ENCODE peak calls at places on chromosomes 1 and 21, in six cellular contexts. S is HCT116, Y is brain microvascular endothelial cell, N is Daoy, V is cortex of kidney, X is K562. P is an unnamed sample.

GRCh38 chr1:170967042-170967910 is 31.9 kb downstream of the MROH9 start:
- DNase-seq in S (peak; percentile 32), Y (peak; percentile 44), N (peak; percentile 3), V (no peak), X (no peak), P (peak; percentile 30)

GRCh38 chr1:101653482-101653946 is 343.2 kb downstream of the OLFM3 start:
- DNase-seq in S (peak; percentile 18), Y (peak; percentile 17), N (no peak), V (no peak), X (no peak), P (no peak)

GRCh38 chr1:194816859-194817258 is 1630.4 kb upstream of the B3GALT2 start:
- DNase-seq in S (no peak), Y (no peak), N (no peak), V (no peak), X (no peak), P (no peak)

GRCh38 chr21:31338892-31339368 is 5.1 kb downstream of the TIAM1 start:
- DNase-seq in S (no peak), Y (no peak), N (no peak), V (no peak), X (no peak), P (no peak)

GRCh38 chr1:211613951-211614350 is 35.0 kb upstream of the SLC30A1 start:
- DNase-seq in S (no peak), Y (no peak), N (peak; percentile 51), V (no peak), X (peak; percentile 61), P (no peak)

GRCh38 chr1:910881-911721 is 12.6 kb upstream of the SAMD11 start:
- DNase-seq in S (no peak), Y (no peak), N (peak; percentile 84), V (no peak), X (peak; percentile 78), P (peak; percentile 60)

GRCh38 chr1:116243673-116244101 is 129.4 kb upstream of the ATP1A1 start:
- DNase-seq in S (no peak), Y (no peak), N (no peak), V (no peak), X (no peak), P (no peak)

GRCh38 chr1:234393190-234393589 is 19.9 kb downstream of the COA6 start:
- DNase-seq in S (no peak), Y (no peak), N (no peak), V (no peak), X (no peak), P (no peak)

GRCh38 chr1:16048573-16049189 is 5.1 kb downstream of the CLCNKB start:
- DNase-seq in S (no peak), Y (no peak), N (peak; percentile 58), V (no peak), X (peak; percentile 90), P (no peak)

GRCh38 chr21:44006017-44006624 is 6.0 kb upstream of the TRAPPC10 start:
- DNase-seq in S (no peak), Y (peak; percentile 96), N (peak; percentile 93), V (no peak), X (no peak), P (no peak)

GRCh38 chr1:193406901-193407300 is 220.5 kb upstream of the B3GALT2 start:
- DNase-seq in S (peak; percentile 19), Y (peak; percentile 63), N (peak; percentile 22), V (no peak), X (peak; percentile 23), P (no peak)

GRCh38 chr1:2526824-2527552 is 592 bp upstream of the PANK4 start:
- DNase-seq in S (no peak), Y (no peak), N (peak; percentile 79), V (no peak), X (no peak), P (peak; percentile 60)

GRCh38 chr1:172351761-172352161 is 68.7 kb upstream of the C1orf105 start:
- DNase-seq in S (no peak), Y (peak; percentile 48), N (peak; percentile 60), V (no peak), X (no peak), P (no peak)

GRCh38 chr1:220655509-220655908 is 34.7 kb upstream of the C1orf115 start:
- DNase-seq in S (no peak), Y (no peak), N (no peak), V (no peak), X (no peak), P (no peak)

GRCh38 chr1:12275370-12275769 is 45.5 kb downstream of the VPS13D start:
- DNase-seq in S (no peak), Y (peak; percentile 12), N (peak; percentile 50), V (no peak), X (peak; percentile 67), P (no peak)

GRCh38 chr1:155706101-155706619 is 17.3 kb downstream of the DAP3 start:
- DNase-seq in S (peak; percentile 24), Y (peak; percentile 75), N (peak; percentile 56), V (no peak), X (no peak), P (no peak)

GRCh38 chr21:32256873-32257620 is 21.8 kb downstream of the MIS18A start:
- DNase-seq in S (no peak), Y (peak; percentile 89), N (peak; percentile 89), V (no peak), X (no peak), P (peak; percentile 49)

GRCh38 chr1:58870298-58870676 is 86.4 kb upstream of the JUN start:
- DNase-seq in S (no peak), Y (no peak), N (peak; percentile 88), V (no peak), X (no peak), P (no peak)

GRCh38 chr1:160046494-160047115 is 14.8 kb upstream of the PIGM start:
- DNase-seq in S (no peak), Y (peak; percentile 28), N (peak; percentile 43), V (no peak), X (peak; percentile 95), P (peak; percentile 92)

GRCh38 chr21:45581322-45581712 is 39.1 kb upstream of the SLC19A1 start:
- DNase-seq in S (no peak), Y (no peak), N (no peak), V (no peak), X (no peak), P (no peak)

GRCh38 chr21:45386336-45386727 is 18.6 kb upstream of the COL18A1 start:
- DNase-seq in S (no peak), Y (no peak), N (no peak), V (no peak), X (no peak), P (no peak)

GRCh38 chr1:35448344-35448801 is 108.8 kb downstream of the KIAA0319L start:
- DNase-seq in S (no peak), Y (peak; percentile 93), N (peak; percentile 78), V (no peak), X (no peak), P (peak; percentile 11)

GRCh38 chr1:59596432-59596831 is 218.3 kb upstream of the HOOK1 start:
- DNase-seq in S (no peak), Y (peak; percentile 46), N (peak; percentile 88), V (no peak), X (no peak), P (no peak)

GRCh38 chr1:199283814-199284213 is 645.0 kb downstream of the PTPRC start:
- DNase-seq in S (no peak), Y (no peak), N (no peak), V (no peak), X (no peak), P (no peak)

GRCh38 chr1:42364542-42364941 is 16.1 kb upstream of the RIMKLA start:
- DNase-seq in S (no peak), Y (no peak), N (no peak), V (no peak), X (peak; percentile 24), P (no peak)

GRCh38 chr1:178294654-178295053 is 200.8 kb downstream of the RASAL2 start:
- DNase-seq in S (no peak), Y (no peak), N (no peak), V (no peak), X (no peak), P (no peak)

GRCh38 chr1:220045356-220046051 is 801 bp downstream of the EPRS1 start:
- DNase-seq in S (no peak), Y (no peak), N (peak; percentile 5), V (no peak), X (peak; percentile 48), P (no peak)

GRCh38 chr21:44897326-44898010 is 23.2 kb downstream of the ITGB2 start:
- DNase-seq in S (no peak), Y (no peak), N (peak; percentile 33), V (no peak), X (peak; percentile 51), P (no peak)

GRCh38 chr21:10521091-10521598 is at the start of gene TPTE:
- DNase-seq in S (no peak), Y (no peak), N (peak; percentile 43), V (no peak), X (no peak), P (no peak)

GRCh38 chr1:25148673-25149300 is 83.5 kb downstream of the SYF2 start:
- DNase-seq in S (no peak), Y (peak; percentile 9), N (peak; percentile 32), V (no peak), X (no peak), P (no peak)

GRCh38 chr21:36522174-36522810 is 42.4 kb upstream of the CLDN14 start:
- DNase-seq in S (no peak), Y (no peak), N (no peak), V (no peak), X (no peak), P (no peak)

GRCh38 chr21:43681650-43682049 is 22.3 kb downstream of the RRP1B start:
- DNase-seq in S (no peak), Y (no peak), N (no peak), V (no peak), X (no peak), P (no peak)

GRCh38 chr21:45380566-45380965 is 24.4 kb upstream of the COL18A1 start:
- DNase-seq in S (no peak), Y (no peak), N (no peak), V (no peak), X (no peak), P (no peak)

GRCh38 chr1:232162001-232162400 is 467.9 kb downstream of the SIPA1L2 start:
- DNase-seq in S (no peak), Y (no peak), N (no peak), V (no peak), X (no peak), P (no peak)

GRCh38 chr1:10308001-10308400 is 90.9 kb upstream of the PGD start:
- DNase-seq in S (no peak), Y (no peak), N (no peak), V (no peak), X (no peak), P (no peak)

GRCh38 chr1:151828931-151829330 is 2.7 kb downstream of the RORC start:
- DNase-seq in S (no peak), Y (peak; percentile 12), N (peak; percentile 74), V (no peak), X (peak; percentile 72), P (no peak)

P was measured in head of caudate nucleus.